ENCODE peak calls at places on chromosomes 12 and 14, in six cellular contexts. X, G, Y, O, B and J are unnamed samples.

GRCh38 chr14:54002653-54003052 is 46.0 kb upstream of the BMP4 start:
- DNase-seq in G (no peak), B (peak), X (no peak), O (no peak), Y (no peak), J (no peak)

GRCh38 chr12:116677202-116677651 is 60.6 kb downstream of the SPRING1 start:
- DNase-seq in B (no peak), O (peak), G (no peak), X (no peak), Y (no peak), J (no peak)

GRCh38 chr14:21672116-21672515 is 1.5 kb downstream of the OR4E1 start:
- DNase-seq in Y (no peak), O (no peak), X (no peak), B (no peak), G (no peak), J (no peak)

GRCh38 chr12:107761502-107761904 is 566 bp upstream of the PRDM4 start:
- DNase-seq in O (no peak), B (no peak), Y (no peak), X (peak), G (no peak), J (no peak)

GRCh38 chr12:120199595-120200306 is 1.2 kb downstream of the RPLP0 start:
- DNase-seq in B (no peak), Y (peak), G (no peak), O (no peak), X (no peak), J (no peak)

GRCh38 chr12:116009805-116010204 is 267.7 kb downstream of the MED13L start:
- DNase-seq in X (no peak), Y (no peak), B (no peak), O (no peak), G (no peak), J (no peak)

GRCh38 chr12:76197283-76197682 is 112.8 kb upstream of the NAP1L1 start:
- DNase-seq in Y (no peak), B (no peak), O (no peak), X (no peak), G (no peak), J (no peak)

GRCh38 chr12:1591029-1591428 is 3.4 kb downstream of the FBXL14 start:
- DNase-seq in X (no peak), B (no peak), O (no peak), G (no peak), Y (no peak), J (no peak)

GRCh38 chr12:23945249-23945648 is 4.2 kb downstream of the SOX5 start:
- DNase-seq in G (no peak), B (no peak), O (no peak), X (no peak), Y (no peak), J (no peak)

GRCh38 chr14:77014004-77014604 is 14.4 kb downstream of the IRF2BPL start:
- DNase-seq in X (no peak), B (no peak), O (no peak), Y (no peak), G (no peak), J (no peak)

GRCh38 chr12:45049912-45050318 is 984 bp downstream of the DBX2 start:
- DNase-seq in B (no peak), X (no peak), G (no peak), O (no peak), Y (no peak), J (no peak)

GRCh38 chr12:2265461-2266167 is 212.8 kb downstream of the CACNA1C start:
- DNase-seq in G (no peak), Y (no peak), B (no peak), O (no peak), X (no peak), J (no peak)

GRCh38 chr14:106174206-106174605 is 647.8 kb downstream of the TMEM121 start:
- DNase-seq in G (no peak), Y (no peak), O (no peak), X (no peak), B (no peak), J (no peak)

GRCh38 chr14:74649673-74650072 is 37.6 kb upstream of the LTBP2 start:
- DNase-seq in O (no peak), Y (no peak), X (no peak), B (no peak), G (no peak), J (no peak)

GRCh38 chr14:36884049-36884448 is 222.4 kb downstream of the PAX9 start:
- DNase-seq in G (no peak), O (no peak), X (no peak), B (no peak), Y (no peak), J (no peak)

GRCh38 chr12:96882862-96883261 is 24.2 kb upstream of the NEDD1 start:
- DNase-seq in O (no peak), G (no peak), B (no peak), Y (no peak), X (no peak), J (no peak)

GRCh38 chr14:25237845-25238244 is 187.9 kb upstream of the STXBP6 start:
- DNase-seq in Y (no peak), B (no peak), O (no peak), X (peak), G (no peak), J (no peak)

GRCh38 chr12:57150400-57150799 is 3.0 kb upstream of the LRP1-AS start:
- DNase-seq in O (no peak), G (no peak), Y (no peak), B (no peak), X (no peak), J (no peak)

GRCh38 chr14:88831285-88831684 is 6.8 kb downstream of the TTC8 start:
- DNase-seq in O (no peak), X (no peak), B (no peak), Y (no peak), G (no peak), J (no peak)

GRCh38 chr14:80930836-80931389 is 10.6 kb downstream of the CEP128 start:
- DNase-seq in X (no peak), B (peak), O (peak), G (no peak), Y (peak), J (no peak)

GRCh38 chr12:98955284-98955683 is 310.2 kb downstream of the APAF1 start:
- DNase-seq in O (no peak), G (no peak), X (peak), Y (no peak), B (no peak), J (no peak)

GRCh38 chr12:78398750-78399149 is 465.8 kb upstream of the SYT1 start:
- DNase-seq in G (no peak), O (no peak), X (no peak), B (no peak), Y (no peak), J (no peak)

GRCh38 chr14:92323031-92323915 is at the start of gene SLC24A4:
- DNase-seq in O (no peak), X (peak), G (peak), B (no peak), Y (no peak), J (no peak)

GRCh38 chr12:56932867-56933266 is 1.3 kb downstream of the SDR9C7 start:
- DNase-seq in G (no peak), O (no peak), X (no peak), B (no peak), Y (no peak), J (no peak)

GRCh38 chr12:98587084-98587483 is 6.4 kb upstream of the SLC25A3 start:
- DNase-seq in O (no peak), Y (no peak), G (no peak), B (no peak), X (no peak), J (no peak)

GRCh38 chr14:67727361-67727760 is 25.7 kb downstream of the RDH12 start:
- DNase-seq in G (no peak), Y (no peak), O (no peak), B (no peak), X (no peak), J (no peak)

GRCh38 chr14:96271421-96271762 is 15.4 kb downstream of the BDKRB1 start:
- DNase-seq in B (no peak), Y (no peak), X (no peak), O (no peak), G (no peak), J (no peak)

GRCh38 chr14:69086537-69086936 is 66.4 kb downstream of the DCAF5 start:
- DNase-seq in G (no peak), X (no peak), B (no peak), Y (no peak), O (no peak), J (no peak)

GRCh38 chr14:101475468-101476257 is 85.6 kb upstream of the DIO3 start:
- DNase-seq in B (peak), X (no peak), Y (no peak), O (no peak), G (no peak), J (no peak)

GRCh38 chr14:103584326-103584915 is 21.7 kb downstream of the COA8 start:
- DNase-seq in X (no peak), O (no peak), Y (no peak), B (no peak), G (no peak), J (no peak)

GRCh38 chr14:20805485-20805884 is 2.8 kb upstream of the RNASE1 start:
- DNase-seq in G (no peak), O (no peak), B (no peak), Y (no peak), X (no peak), J (no peak)

GRCh38 chr12:107207931-107208515 is 114.7 kb upstream of the CRY1 start:
- DNase-seq in Y (no peak), G (no peak), X (no peak), O (no peak), B (no peak), J (no peak)

DNA sequence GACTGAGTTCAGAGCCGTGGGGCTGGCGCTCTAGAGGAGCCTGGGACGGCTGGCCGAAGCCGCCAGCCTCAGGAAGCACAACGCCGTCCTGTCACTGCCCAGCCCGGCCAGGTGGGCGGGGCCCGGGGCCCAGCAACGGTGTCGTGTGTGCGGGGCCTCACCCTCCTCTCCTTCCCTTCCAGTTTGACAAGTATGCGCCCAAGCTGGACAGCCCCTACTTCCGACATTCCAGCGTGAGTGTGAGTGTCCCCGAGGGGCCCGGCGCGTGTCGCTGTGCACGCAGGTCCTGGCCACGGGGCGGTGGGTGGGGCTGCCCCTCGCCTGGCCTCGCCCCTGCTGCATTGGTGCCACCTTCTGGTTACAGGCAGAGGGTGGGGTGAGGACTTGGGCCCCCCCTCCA is 38.3 kb downstream of the LRCOL1 start:
- DNase-seq in G (no peak), X (no peak), O (no peak), B (no peak), Y (no peak), J (no peak)
- TF ChIP-seq CTCF in G (no peak), X (no peak), O (no peak), B (no peak), Y (no peak), J (no peak)

GRCh38 chr14:62062645-62063044 is 300.4 kb downstream of the SNAPC1 start:
- DNase-seq in Y (no peak), O (no peak), X (no peak), G (no peak), B (no peak), J (no peak)
- TF ChIP-seq CTCF in Y (no peak), O (no peak), X (no peak), G (no peak), B (no peak), J (no peak)

DNA sequence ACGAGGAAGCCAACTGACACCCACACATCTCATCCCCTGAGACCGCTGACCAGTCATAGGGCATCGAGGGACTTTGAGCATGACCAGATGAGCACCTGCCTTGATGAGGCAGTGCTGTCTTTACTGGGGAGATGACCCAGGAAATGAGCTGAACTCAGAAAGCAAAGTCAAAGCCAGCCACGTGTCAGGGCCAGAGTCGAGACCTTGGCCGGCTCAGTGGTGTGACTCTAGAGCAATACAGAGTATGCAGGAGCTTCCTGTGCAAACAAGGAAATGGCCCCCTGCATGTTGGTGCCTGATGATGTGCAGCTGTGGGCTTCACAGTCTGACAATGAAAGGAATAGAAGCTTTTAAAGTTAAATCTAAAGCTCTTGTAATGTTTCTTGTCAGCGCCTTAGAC is 332.9 kb downstream of the PCNX1 start:
- DNase-seq in G (no peak), Y (no peak), X (no peak), B (no peak), O (no peak), J (no peak)
- TF ChIP-seq CTCF in G (no peak), Y (no peak), X (no peak), B (no peak), O (no peak), J (no peak)

GRCh38 chr14:35435177-35435576 is 30.6 kb upstream of the NFKBIA start:
- DNase-seq in X (no peak), O (no peak), B (no peak), G (no peak), Y (no peak), J (no peak)

GRCh38 chr14:35444104-35444503 is 39.6 kb upstream of the NFKBIA start:
- DNase-seq in X (no peak), O (no peak), B (no peak), G (no peak), Y (no peak), J (no peak)

GRCh38 chr14:35441160-35441559 is 36.6 kb upstream of the NFKBIA start:
- DNase-seq in O (no peak), G (no peak), Y (no peak), B (no peak), X (no peak), J (no peak)

DNA sequence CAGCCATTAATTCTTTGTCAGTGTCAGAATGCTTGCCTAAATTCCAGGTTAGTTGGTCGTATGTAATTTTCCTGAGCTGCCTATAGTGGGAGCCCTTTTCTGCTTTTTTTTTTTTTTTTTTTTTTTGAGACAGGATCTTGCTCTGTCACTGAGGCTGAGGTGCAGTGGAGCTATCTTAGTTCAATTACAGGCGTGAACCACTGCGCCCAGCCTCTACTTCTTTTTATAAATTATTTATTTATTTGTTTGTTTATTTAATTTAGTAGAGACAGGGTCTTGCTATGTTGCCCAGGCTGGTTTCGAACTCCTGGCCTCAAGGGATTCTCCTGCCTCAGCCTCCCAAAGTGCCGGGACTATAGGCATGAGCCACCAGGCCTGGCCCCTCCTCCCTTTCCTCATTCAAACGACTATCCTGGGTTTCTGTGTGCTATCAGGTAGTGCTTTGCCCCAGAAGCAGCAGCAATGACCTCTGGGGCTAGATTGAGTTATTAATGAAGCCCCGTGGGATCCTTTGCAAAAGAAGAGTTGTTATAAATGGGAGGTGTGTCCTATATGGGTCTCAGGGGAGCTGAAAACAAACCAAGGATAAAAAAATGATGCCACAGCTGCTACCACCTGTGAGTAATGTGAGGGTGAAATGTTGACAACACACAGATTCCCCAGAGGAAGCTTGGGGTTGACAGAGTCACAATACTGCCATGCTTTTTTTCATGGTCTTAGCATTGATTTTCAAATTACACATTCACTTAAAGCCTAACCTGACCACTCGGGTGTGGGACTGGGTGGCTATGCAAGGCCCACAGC is 34.6 kb upstream of the NFKBIA start:
- DNase-seq in B (no peak), X (no peak), O (no peak), G (no peak), Y (no peak), J (no peak)
- TF ChIP-seq CTCF in B (peak), X (peak), O (peak), G (peak), Y (peak), J (peak)

GRCh38 chr12:131230340-131231099 is 276.8 kb downstream of the ADGRD1 start:
- DNase-seq in G (no peak), O (no peak), B (no peak), Y (no peak), X (no peak), J (no peak)

GRCh38 chr12:131223791-131224567 is 270.3 kb downstream of the ADGRD1 start:
- DNase-seq in O (no peak), X (no peak), B (no peak), Y (no peak), G (no peak), J (no peak)

GRCh38 chr12:131223171-131223761 is 269.6 kb downstream of the ADGRD1 start:
- DNase-seq in O (no peak), B (no peak), Y (no peak), G (no peak), X (no peak), J (no peak)

GRCh38 chr12:131229426-131230339 is 276.0 kb downstream of the ADGRD1 start:
- DNase-seq in O (no peak), X (peak), Y (no peak), G (no peak), B (no peak), J (no peak)

DNA sequence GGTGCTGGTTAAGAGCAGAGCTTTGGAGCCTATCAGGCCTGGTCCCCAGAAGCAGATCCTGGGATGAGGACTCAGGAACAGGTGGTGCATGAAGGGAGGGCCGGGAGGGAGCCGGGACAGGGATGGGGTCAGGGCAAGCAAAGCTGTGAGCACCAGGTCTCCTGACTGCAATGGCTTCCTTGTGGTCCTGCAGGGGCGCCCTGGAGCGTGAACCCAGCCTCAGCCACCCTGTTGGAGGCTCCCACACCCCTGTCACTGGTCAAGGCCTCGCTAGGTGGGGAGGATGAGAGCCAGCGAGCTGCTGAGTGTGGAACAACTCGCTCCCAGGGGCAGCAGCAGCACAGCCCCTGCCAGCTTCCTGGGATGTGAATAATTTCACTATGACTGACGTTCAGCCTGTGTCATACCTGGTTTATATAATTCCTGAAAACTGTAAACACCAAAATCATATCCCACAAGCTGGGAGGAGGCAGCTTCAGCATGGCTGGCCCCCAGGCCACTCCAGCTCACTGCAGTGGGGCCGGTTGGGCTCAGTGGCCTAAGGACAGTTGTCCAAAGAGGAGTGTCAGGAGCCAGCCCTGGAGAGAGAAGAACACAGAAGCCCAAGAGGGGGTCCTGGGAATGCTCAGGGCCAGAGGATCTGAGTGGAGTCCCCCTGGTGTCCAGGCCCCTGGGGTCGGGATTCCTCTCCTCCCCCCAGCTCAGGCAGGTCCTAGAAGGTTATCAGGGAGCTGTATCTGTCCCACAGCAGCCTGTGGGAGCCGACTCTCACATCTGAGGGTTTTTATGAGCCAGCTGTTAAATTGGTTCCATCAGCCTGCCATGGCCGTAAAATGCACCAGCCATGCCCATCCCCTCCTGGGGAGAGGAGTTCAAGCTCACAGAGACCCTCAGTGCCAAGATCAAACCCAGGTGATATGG is 272.9 kb downstream of the ADGRD1 start:
- DNase-seq in Y (no peak), X (no peak), O (no peak), G (no peak), B (no peak), J (no peak)
- TF ChIP-seq CTCF in Y (no peak), X (no peak), O (no peak), G (no peak), B (no peak), J (no peak)

GRCh38 chr12:60106207-60106606 is 510.4 kb downstream of the SLC16A7 start:
- DNase-seq in X (no peak), Y (no peak), O (no peak), G (no peak), B (peak), J (no peak)
- TF ChIP-seq CTCF in X (no peak), Y (no peak), O (no peak), G (no peak), B (no peak), J (no peak)